ENCODE peak calls at places on chromosomes 6 and 20, in seven cellular contexts. M is foreskin fibroblast, N is choroid plexus epithelial cell, T is IMR-90, Y is GM20000, F is heart left ventricle, Z is dorsolateral prefrontal cortex. L is an unnamed sample.

GRCh38 chr6:156687875-156688549 is 89.2 kb upstream of the ARID1B start:
- DNase-seq in N (peak), Y (peak), M (peak), F (peak), T (peak), Z (peak), L (peak)

GRCh38 chr6:154404791-154405400 is 48.3 kb upstream of the IPCEF1 start:
- DNase-seq in N (peak), Z (no peak), F (no peak), M (peak), T (peak), Y (no peak), L (no peak)

GRCh38 chr20:48189177-48189576 is 403.9 kb upstream of the SULF2 start:
- DNase-seq in Z (no peak), N (peak), M (no peak), F (no peak), Y (peak), T (no peak), L (no peak)

GRCh38 chr20:48397689-48398005 is 430.2 kb downstream of the PREX1 start:
- DNase-seq in Z (no peak), T (no peak), N (no peak), Y (no peak), M (no peak), F (no peak), L (no peak)

GRCh38 chr20:420721-421574 is 12.8 kb downstream of the RBCK1 start:
- DNase-seq in Z (no peak), M (no peak), F (no peak), Y (no peak), T (no peak), N (no peak), L (no peak)

GRCh38 chr6:105163186-105163585 is 16.6 kb downstream of the POPDC3 start:
- DNase-seq in F (no peak), T (peak), Z (no peak), Y (no peak), M (no peak), N (no peak), L (no peak)

GRCh38 chr20:17644451-17644850 is 37.6 kb downstream of the RRBP1 start:
- DNase-seq in M (no peak), T (no peak), Y (no peak), F (no peak), N (no peak), Z (no peak), L (no peak)

GRCh38 chr6:20873425-20874190 is 339.4 kb downstream of the CDKAL1 start:
- DNase-seq in M (peak), Y (no peak), T (no peak), F (no peak), Z (no peak), N (peak), L (no peak)

GRCh38 chr6:12957321-12958051 is 240.9 kb downstream of the PHACTR1 start:
- DNase-seq in Z (peak), N (peak), T (peak), F (peak), Y (peak), M (peak), L (peak)

GRCh38 chr6:157982297-157982579 is 575 bp downstream of the SYNJ2 start:
- DNase-seq in N (peak), Y (peak), M (no peak), Z (no peak), T (no peak), F (peak), L (no peak)

GRCh38 chr6:108737594-108738546 is 110.4 kb upstream of the ARMC2 start:
- DNase-seq in N (peak), F (no peak), M (peak), Z (no peak), T (peak), Y (no peak), L (no peak)

GRCh38 chr6:137550527-137550926 is 56.3 kb upstream of the OLIG3 start:
- DNase-seq in T (no peak), Z (no peak), M (no peak), F (no peak), Y (no peak), N (no peak), L (no peak)

GRCh38 chr6:147058786-147059434 is 145.3 kb upstream of the STXBP5 start:
- DNase-seq in N (no peak), F (no peak), T (peak), Z (no peak), M (no peak), Y (no peak), L (no peak)

GRCh38 chr6:166779381-166779780 is 152.3 kb upstream of the RPS6KA2 start:
- DNase-seq in N (no peak), T (no peak), Z (no peak), M (no peak), Y (no peak), F (no peak), L (no peak)

GRCh38 chr6:19578489-19578888 is 258.7 kb upstream of the ID4 start:
- DNase-seq in Z (no peak), M (no peak), F (no peak), T (no peak), Y (no peak), N (no peak), L (no peak)

GRCh38 chr6:137387365-137387764 is 106.8 kb downstream of the OLIG3 start:
- DNase-seq in M (no peak), N (no peak), F (no peak), Z (no peak), Y (no peak), T (no peak), L (no peak)

GRCh38 chr20:41853803-41854202 is 235.6 kb upstream of the CHD6 start:
- DNase-seq in N (no peak), F (no peak), T (no peak), M (no peak), Y (no peak), Z (no peak), L (no peak)

GRCh38 chr6:33453361-33454008 is 891 bp upstream of the ZBTB9 start:
- DNase-seq in F (no peak), T (no peak), Y (peak), M (peak), Z (no peak), N (peak), L (no peak)

GRCh38 chr6:24985313-24985712 is 49.6 kb upstream of the RIPOR2 start:
- DNase-seq in T (no peak), M (no peak), Y (no peak), N (peak), Z (no peak), F (no peak), L (no peak)

GRCh38 chr6:70474751-70475150 is 61.4 kb downstream of the FAM135A start:
- DNase-seq in N (peak), F (no peak), T (peak), Y (no peak), Z (no peak), M (peak), L (no peak)

GRCh38 chr6:90643366-90643765 is 56.5 kb upstream of the MAP3K7 start:
- DNase-seq in Y (no peak), N (no peak), Z (no peak), F (no peak), M (no peak), T (no peak), L (no peak)

GRCh38 chr6:26311385-26312095 is 53.5 kb upstream of the BTN3A2 start:
- DNase-seq in F (no peak), Z (no peak), M (peak), N (peak), Y (no peak), T (peak), L (no peak)
- TF ChIP-seq CTCF in F (no peak), Z (no peak), M (no peak), N (peak), Y (no peak), T (no peak), L (no peak)

GRCh38 chr6:110534731-110535164 is 58.3 kb upstream of the SLC22A16 start:
- DNase-seq in Z (peak), N (peak), T (peak), F (no peak), M (peak), Y (no peak), L (no peak)
- TF ChIP-seq CTCF in Z (peak), N (peak), T (no peak), F (no peak), M (no peak), Y (no peak), L (no peak)

DNA sequence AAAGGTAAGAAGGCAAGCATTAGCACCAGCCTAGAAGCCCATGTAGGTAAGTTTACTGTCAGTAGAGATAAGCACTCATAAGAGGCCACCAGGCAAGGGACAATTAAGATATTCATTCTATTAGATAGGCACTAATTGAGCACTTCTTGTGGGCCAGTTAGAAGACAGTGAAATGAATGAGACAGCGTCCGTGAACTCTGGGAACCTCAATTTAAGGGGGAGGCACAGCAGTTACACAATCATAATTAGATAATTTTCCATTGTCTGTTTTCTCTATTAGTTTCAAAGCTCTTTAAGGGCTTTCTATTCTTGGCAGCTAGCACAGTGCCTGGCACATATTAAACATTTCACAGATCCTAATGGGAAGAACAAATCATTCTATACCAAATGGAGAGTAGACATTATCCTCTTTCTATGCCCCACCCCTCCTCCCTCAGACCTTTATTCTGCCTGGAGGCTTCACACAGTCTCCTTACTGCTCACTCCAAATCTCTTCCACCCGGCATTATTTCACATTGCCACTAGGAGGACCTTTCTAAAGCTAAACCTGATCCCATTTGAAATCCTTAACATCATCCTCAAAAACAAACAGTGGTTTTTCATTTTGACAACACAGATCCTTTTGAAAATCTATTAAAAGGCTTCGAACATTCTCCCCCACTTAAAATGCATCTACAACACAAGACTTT is 529.6 kb downstream of the ADGRB3 start:
- DNase-seq in N (peak), Y (no peak), T (no peak), Z (no peak), M (no peak), F (no peak), L (no peak)
- TF ChIP-seq CTCF in N (peak), Y (no peak), T (peak), Z (peak), M (peak), F (no peak), L (peak)

GRCh38 chr20:62780204-62780603 is 16.1 kb upstream of the MRGBP start:
- DNase-seq in M (no peak), Z (no peak), N (no peak), T (no peak), F (no peak), Y (no peak), L (no peak)

GRCh38 chr20:62777528-62777830 is 18.8 kb upstream of the MRGBP start:
- DNase-seq in T (no peak), M (no peak), Y (no peak), Z (no peak), N (no peak), F (no peak), L (no peak)

GRCh38 chr20:62778058-62778457 is 18.2 kb upstream of the MRGBP start:
- DNase-seq in F (no peak), N (no peak), Z (no peak), T (no peak), M (no peak), Y (no peak), L (no peak)

GRCh38 chr20:62779417-62779685 is 16.9 kb upstream of the MRGBP start:
- DNase-seq in Y (no peak), Z (no peak), T (no peak), N (no peak), F (no peak), M (no peak), L (no peak)

DNA sequence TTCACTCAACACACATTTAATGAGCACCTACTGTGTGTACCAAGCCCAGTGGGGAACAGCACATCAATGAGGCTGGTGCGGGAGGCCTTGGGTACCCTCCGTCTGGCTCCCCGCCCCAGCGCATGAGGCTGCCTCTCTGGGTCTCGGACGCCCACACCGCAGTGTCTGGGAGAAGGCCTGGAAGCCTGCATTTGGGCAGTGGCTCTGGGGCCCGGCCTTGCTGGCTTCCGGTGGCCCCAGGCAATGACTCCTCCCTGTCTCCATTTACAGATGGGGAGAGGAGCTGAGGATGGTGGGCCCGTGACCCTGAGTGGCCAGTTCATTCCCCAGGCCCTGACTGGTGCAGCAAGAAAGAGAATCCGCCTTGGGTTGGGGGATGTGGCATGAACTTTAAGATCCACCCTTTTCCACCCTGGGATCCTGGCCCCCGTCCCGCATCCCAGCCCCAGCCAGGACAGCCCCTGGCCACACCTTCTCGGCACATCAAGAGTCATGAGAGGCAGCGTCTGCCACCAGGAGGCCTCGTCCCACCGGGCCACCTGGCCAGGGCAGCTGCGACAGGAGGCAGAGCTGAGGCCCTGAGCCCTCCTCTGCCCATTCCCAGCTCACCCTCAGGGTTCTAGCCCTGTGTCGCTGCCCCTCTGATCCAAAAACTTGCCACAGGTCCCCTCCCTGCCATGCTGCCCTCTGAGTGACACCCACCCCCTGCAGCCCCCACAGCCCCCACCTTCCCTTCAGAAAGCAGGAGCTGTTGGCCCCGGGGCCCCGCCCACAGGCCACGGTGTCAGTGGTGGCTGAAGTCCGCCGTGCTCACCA is 17.5 kb upstream of the MRGBP start:
- DNase-seq in N (no peak), M (no peak), T (no peak), Z (no peak), F (no peak), Y (no peak), L (no peak)
- TF ChIP-seq CTCF in N (no peak), M (no peak), T (no peak), Z (no peak), F (no peak), Y (no peak), L (no peak)

GRCh38 chr6:150417899-150418824 is 49.4 kb downstream of the IYD start:
- DNase-seq in F (peak), M (peak), Y (peak), N (peak), T (peak), Z (no peak), L (no peak)
- TF ChIP-seq CTCF in F (peak), M (peak), Y (peak), N (peak), T (peak), Z (peak), L (peak)

GRCh38 chr20:34535301-34535840 is 19.1 kb downstream of the DYNLRB1 start:
- DNase-seq in F (no peak), M (no peak), Z (no peak), T (no peak), N (no peak), Y (no peak), L (no peak)

GRCh38 chr20:34536798-34537394 is 20.7 kb downstream of the DYNLRB1 start:
- DNase-seq in Z (peak), F (peak), N (peak), T (no peak), M (no peak), Y (no peak), L (peak)

GRCh38 chr20:34532751-34533150 is 16.5 kb downstream of the DYNLRB1 start:
- DNase-seq in T (no peak), N (no peak), Y (no peak), F (no peak), Z (peak), M (no peak), L (no peak)

GRCh38 chr20:34532320-34532719 is 16.1 kb downstream of the DYNLRB1 start:
- DNase-seq in N (no peak), T (no peak), Z (peak), F (no peak), Y (no peak), M (no peak), L (no peak)

DNA sequence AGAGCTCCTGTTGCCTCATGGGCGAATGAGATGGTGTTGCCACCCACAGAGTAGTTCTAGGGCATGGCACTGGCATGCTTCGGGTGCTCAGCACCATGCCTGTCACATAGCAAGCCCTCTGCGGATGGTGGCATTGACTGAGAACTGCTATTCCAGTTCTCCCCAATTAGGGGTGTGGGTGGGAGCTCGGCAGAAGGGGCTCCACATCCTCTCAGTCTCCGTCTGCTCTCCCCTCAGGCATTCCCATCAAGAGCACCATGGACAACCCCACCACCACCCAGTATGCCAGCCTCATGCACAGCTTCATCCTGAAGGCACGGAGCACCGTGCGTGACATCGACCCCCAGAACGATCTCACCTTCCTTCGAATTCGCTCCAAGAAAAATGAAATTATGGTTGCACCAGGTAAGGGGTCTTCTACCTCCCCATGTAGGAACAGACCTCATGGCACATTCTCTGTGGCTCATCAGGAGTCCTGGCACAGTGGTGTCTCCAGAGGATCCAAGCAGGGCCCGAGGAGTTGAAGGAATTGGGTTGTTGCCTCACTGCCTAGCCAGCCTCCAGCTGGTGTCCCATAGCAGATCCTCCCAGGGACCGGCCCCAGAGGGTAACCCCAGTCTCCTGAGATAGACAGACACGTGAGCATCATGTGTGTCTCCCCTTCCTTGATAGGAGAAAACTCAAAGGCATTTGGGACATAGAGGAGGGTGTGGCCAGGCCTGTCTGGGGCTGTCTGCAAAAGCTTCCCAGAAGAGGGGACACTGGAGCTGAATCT is 18.4 kb downstream of the DYNLRB1 start:
- DNase-seq in F (no peak), M (no peak), Y (no peak), N (no peak), T (no peak), Z (peak), L (no peak)
- TF ChIP-seq CTCF in F (no peak), M (no peak), Y (no peak), N (no peak), T (no peak), Z (no peak), L (no peak)

GRCh38 chr20:40535816-40536215 is 153.2 kb downstream of the MAFB start:
- DNase-seq in T (no peak), F (no peak), Y (no peak), M (no peak), N (no peak), Z (no peak), L (no peak)

GRCh38 chr20:40536866-40537265 is 152.2 kb downstream of the MAFB start:
- DNase-seq in M (no peak), Z (no peak), T (no peak), Y (no peak), N (no peak), F (no peak), L (no peak)

DNA sequence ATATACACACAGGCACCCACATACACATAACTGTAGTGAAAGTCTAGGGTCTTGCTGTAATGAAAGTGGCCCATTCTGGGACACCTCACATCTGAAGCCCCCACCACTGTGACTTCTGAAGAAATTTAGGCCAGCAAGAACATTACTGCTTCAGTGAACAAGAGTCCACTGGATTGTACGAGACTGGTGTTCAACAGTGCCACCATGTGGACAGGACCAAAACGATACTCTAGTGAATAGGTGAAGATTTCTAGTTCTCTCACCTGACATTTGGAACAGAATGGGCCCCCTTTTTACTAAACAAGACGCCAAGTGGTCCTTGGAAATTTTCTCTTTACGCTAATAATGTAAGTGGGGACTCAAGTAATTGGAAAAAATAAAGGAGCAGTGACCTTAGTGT is 156.9 kb downstream of the MAFB start:
- DNase-seq in F (no peak), N (peak), Z (no peak), T (no peak), M (no peak), Y (no peak), L (no peak)
- TF ChIP-seq CTCF in F (no peak), N (peak), Z (no peak), T (no peak), M (no peak), Y (no peak), L (peak)

GRCh38 chr6:41771058-41771983 is 8.4 kb downstream of the FRS3 start:
- DNase-seq in M (no peak), Z (no peak), N (no peak), Y (no peak), T (no peak), F (no peak), L (no peak)
- TF ChIP-seq CTCF in M (no peak), Z (no peak), N (no peak), Y (no peak), T (no peak), F (no peak), L (no peak)

L was measured in neural crest cell.